ENCODE peak calls at places on chromosomes 12 and 14, in four cellular contexts. W is CD8-positive, alpha-beta T cell; I is mesendoderm; F is SIG-M5. X is an unnamed sample.

GRCh38 chr14:28954025-28954424 is 187.4 kb downstream of the FOXG1 start:
- DNase-seq in W (no peak), I (no peak), F (no peak), X (no peak)

GRCh38 chr12:123767613-123768012 is 5.5 kb downstream of the DNAH10 start:
- DNase-seq in W (no peak), I (no peak), F (no peak), X (no peak)

GRCh38 chr12:105995986-105996385 is 142.8 kb downstream of the NUAK1 start:
- DNase-seq in W (no peak), I (no peak), F (no peak), X (no peak)

GRCh38 chr12:76455582-76456345 is 103.8 kb downstream of the OSBPL8 start:
- DNase-seq in W (no peak), I (peak), F (no peak), X (no peak)

GRCh38 chr12:50732591-50732990 is 31.3 kb upstream of the ATF1 start:
- DNase-seq in W (no peak), I (no peak), F (no peak), X (no peak)

GRCh38 chr12:46354799-46355194 is 17.8 kb downstream of the SLC38A2 start:
- DNase-seq in W (no peak), I (no peak), F (no peak), X (no peak)

GRCh38 chr14:89013698-89014569 is 189.5 kb downstream of the TTC8 start:
- DNase-seq in W (no peak), I (no peak), F (no peak), X (no peak)

GRCh38 chr14:57982802-57983201 is 116.9 kb upstream of the SLC35F4 start:
- DNase-seq in W (no peak), I (no peak), F (no peak), X (no peak)

GRCh38 chr12:131333136-131333535 is 377.8 kb upstream of the SFSWAP start:
- DNase-seq in W (no peak), I (no peak), F (no peak), X (no peak)

GRCh38 chr14:36510078-36510799 is 9.8 kb downstream of the NKX2-1 start:
- DNase-seq in W (no peak), I (peak), F (no peak), X (no peak)

GRCh38 chr14:80587096-80587724 is 354.3 kb downstream of the CEP128 start:
- DNase-seq in W (no peak), I (peak), F (no peak), X (no peak)

GRCh38 chr12:18750087-18750486 is 12.2 kb downstream of the CAPZA3 start:
- DNase-seq in W (no peak), I (peak), F (no peak), X (no peak)

GRCh38 chr14:89543420-89543790 is 126.4 kb upstream of the FOXN3 start:
- DNase-seq in W (no peak), I (no peak), F (no peak), X (no peak)

GRCh38 chr12:131290255-131290959 is 336.7 kb downstream of the ADGRD1 start:
- DNase-seq in W (no peak), I (no peak), F (no peak), X (no peak)

GRCh38 chr14:105891631-105892452 is 365.5 kb downstream of the TMEM121 start:
- DNase-seq in W (no peak), I (no peak), F (no peak), X (no peak)

GRCh38 chr12:116159175-116159574 is 118.3 kb downstream of the MED13L start:
- DNase-seq in W (no peak), I (no peak), F (no peak), X (no peak)

GRCh38 chr14:57293851-57294837 is 25.4 kb downstream of the AP5M1 start:
- DNase-seq in W (no peak), I (peak), F (no peak), X (no peak)

GRCh38 chr12:124532947-124533346 is 34.5 kb downstream of the NCOR2 start:
- DNase-seq in W (no peak), I (no peak), F (no peak), X (no peak)

GRCh38 chr12:51076235-51076930 is 7.0 kb downstream of the CSRNP2 start:
- DNase-seq in W (no peak), I (no peak), F (no peak), X (no peak)

GRCh38 chr12:117069926-117070900 is 29.0 kb downstream of the TESC start:
- DNase-seq in W (no peak), I (peak), F (no peak), X (no peak)

GRCh38 chr12:111444314-111444705 is 38.6 kb downstream of the SH2B3 start:
- DNase-seq in W (no peak), I (no peak), F (no peak), X (no peak)